ENCODE peak calls at places on chromosome 10, in nine cellular contexts. L is HFF-Myc, X is hepatic stellate cell, S is IMR-90, M is T-helper 2 cell, J is transverse colon, G is amygdala, H is NCI-H1436 treated with DMSO at 0.1 percent for 48 hours, Z is LoVo. E is an unnamed sample.

GRCh38 chr10:33534455-33534854 is 200.0 kb upstream of the NRP1 start:
- DNase-seq in L (no peak), X (no peak), S (no peak), M (no peak), J (no peak), G (no peak), H (no peak), Z (no peak), E (no peak)

GRCh38 chr10:126561499-126562208 is 108.8 kb downstream of the C10orf90 start:
- DNase-seq in L (no peak), X (no peak), S (no peak), M (no peak), J (no peak), G (peak), H (no peak), Z (no peak), E (peak)

GRCh38 chr10:25357269-25357668 is 182.5 kb downstream of the GPR158 start:
- DNase-seq in L (no peak), X (no peak), S (no peak), M (no peak), J (no peak), G (no peak), H (no peak), Z (no peak), E (no peak)

GRCh38 chr10:49562893-49563292 is 24.0 kb upstream of the ERCC6 start:
- DNase-seq in L (no peak), X (no peak), S (peak), M (no peak), J (no peak), G (no peak), H (no peak), Z (no peak), E (no peak)

GRCh38 chr10:71927669-71928592 is 36.3 kb upstream of the CHST3 start:
- DNase-seq in L (no peak), X (no peak), S (peak), M (no peak), J (no peak), G (no peak), H (no peak), Z (peak), E (no peak)

GRCh38 chr10:60930237-60930636 is 13.7 kb downstream of the RHOBTB1 start:
- DNase-seq in L (no peak), X (no peak), S (no peak), M (no peak), J (no peak), G (no peak), H (no peak), Z (no peak), E (no peak)

GRCh38 chr10:105950410-105950809 is 1214.1 kb downstream of the SORCS1 start:
- DNase-seq in L (no peak), X (peak), S (peak), M (no peak), J (peak), G (no peak), H (no peak), Z (peak), E (no peak)

GRCh38 chr10:97788552-97789442 is 17.0 kb upstream of the SFRP5 start:
- DNase-seq in L (no peak), X (no peak), S (no peak), M (no peak), J (peak), G (no peak), H (no peak), Z (no peak), E (no peak)

GRCh38 chr10:55212051-55212450 is 411.0 kb upstream of the PCDH15 start:
- DNase-seq in L (no peak), X (no peak), S (no peak), M (no peak), J (no peak), G (no peak), H (no peak), Z (no peak), E (no peak)

GRCh38 chr10:100065084-100065660 is 16.5 kb downstream of the CPN1 start:
- DNase-seq in L (no peak), X (no peak), S (no peak), M (no peak), J (no peak), G (no peak), H (no peak), Z (no peak), E (no peak)

GRCh38 chr10:15280974-15281373 is 90.1 kb downstream of the FAM171A1 start:
- DNase-seq in L (no peak), X (no peak), S (no peak), M (no peak), J (no peak), G (no peak), H (no peak), Z (no peak), E (no peak)

GRCh38 chr10:71262817-71263216 is 50.4 kb downstream of the UNC5B start:
- DNase-seq in L (no peak), X (no peak), S (no peak), M (no peak), J (peak), G (no peak), H (no peak), Z (no peak), E (no peak)

GRCh38 chr10:3074145-3074665 is 6.9 kb downstream of the PFKP start:
- DNase-seq in L (no peak), X (no peak), S (peak), M (no peak), J (no peak), G (no peak), H (no peak), Z (no peak), E (no peak)

GRCh38 chr10:37490266-37490665 is 364.9 kb downstream of the ANKRD30A start:
- DNase-seq in L (no peak), X (no peak), S (no peak), M (no peak), J (no peak), G (no peak), H (no peak), Z (no peak), E (no peak)

GRCh38 chr10:90675621-90676020 is 182.2 kb downstream of the HTR7 start:
- DNase-seq in L (no peak), X (no peak), S (peak), M (no peak), J (no peak), G (no peak), H (no peak), Z (no peak), E (no peak)

GRCh38 chr10:124244256-124244877 is 151.0 kb upstream of the CHST15 start:
- DNase-seq in L (no peak), X (no peak), S (no peak), M (no peak), J (peak), G (no peak), H (no peak), Z (no peak), E (no peak)

GRCh38 chr10:104045151-104046089 is 40.3 kb downstream of the COL17A1 start:
- DNase-seq in L (peak), X (peak), S (peak), M (no peak), J (no peak), G (peak), H (no peak), Z (peak), E (peak)

GRCh38 chr10:99630439-99630838 is 10.2 kb upstream of the SLC25A28 start:
- DNase-seq in L (no peak), X (no peak), S (peak), M (no peak), J (peak), G (no peak), H (no peak), Z (no peak), E (no peak)

GRCh38 chr10:129605986-129606518 is 139.0 kb downstream of the MGMT start:
- DNase-seq in L (no peak), X (no peak), S (no peak), M (no peak), J (peak), G (no peak), H (peak), Z (no peak), E (no peak)

GRCh38 chr10:52314007-52314821 is at the start of gene DKK1:
- DNase-seq in L (no peak), X (peak), S (peak), M (no peak), J (peak), G (no peak), H (no peak), Z (peak), E (peak)

GRCh38 chr10:63633677-63634487 is 112.7 kb downstream of the REEP3 start:
- DNase-seq in L (peak), X (peak), S (peak), M (no peak), J (no peak), G (no peak), H (peak), Z (peak), E (no peak)

GRCh38 chr10:87656431-87657072 is 3.1 kb upstream of the PAPSS2 start:
- DNase-seq in L (no peak), X (no peak), S (peak), M (no peak), J (no peak), G (no peak), H (no peak), Z (peak), E (no peak)

GRCh38 chr10:1425886-1426285 is 311.4 kb downstream of the ADARB2 start:
- DNase-seq in L (no peak), X (no peak), S (no peak), M (no peak), J (no peak), G (no peak), H (no peak), Z (no peak), E (no peak)

GRCh38 chr10:132254841-132255240 is 52.9 kb downstream of the STK32C start:
- DNase-seq in L (no peak), X (no peak), S (no peak), M (no peak), J (no peak), G (no peak), H (no peak), Z (no peak), E (no peak)

GRCh38 chr10:112713411-112713810 is 236.6 kb upstream of the TCF7L2 start:
- DNase-seq in L (no peak), X (no peak), S (peak), M (no peak), J (no peak), G (no peak), H (no peak), Z (no peak), E (no peak)

GRCh38 chr10:112307631-112308502 is 24.7 kb downstream of the TECTB start:
- DNase-seq in L (no peak), X (peak), S (peak), M (peak), J (peak), G (no peak), H (no peak), Z (peak), E (peak)

GRCh38 chr10:128036746-128037542 is 89.3 kb downstream of the MKI67 start:
- DNase-seq in L (no peak), X (no peak), S (peak), M (no peak), J (peak), G (no peak), H (no peak), Z (no peak), E (no peak)

GRCh38 chr10:89653410-89653828 is 8.4 kb upstream of the PANK1 start:
- DNase-seq in L (no peak), X (no peak), S (peak), M (no peak), J (no peak), G (no peak), H (no peak), Z (peak), E (no peak)

GRCh38 chr10:74320717-74321116 is 169.7 kb downstream of the ADK start:
- DNase-seq in L (no peak), X (no peak), S (no peak), M (no peak), J (no peak), G (no peak), H (no peak), Z (no peak), E (no peak)

GRCh38 chr10:60920479-60920878 is 23.5 kb downstream of the RHOBTB1 start:
- DNase-seq in L (no peak), X (no peak), S (no peak), M (no peak), J (no peak), G (no peak), H (no peak), Z (no peak), E (no peak)

GRCh38 chr10:96357038-96357620 is 1.7 kb downstream of the OPALIN start:
- DNase-seq in L (no peak), X (no peak), S (no peak), M (no peak), J (no peak), G (peak), H (no peak), Z (no peak), E (peak)

GRCh38 chr10:125886914-125887512 is 5.9 kb upstream of the DHX32 start:
- DNase-seq in L (no peak), X (no peak), S (no peak), M (no peak), J (no peak), G (no peak), H (no peak), Z (no peak), E (no peak)

GRCh38 chr10:94424714-94425337 is 22.5 kb downstream of the TBC1D12 start:
- DNase-seq in L (no peak), X (no peak), S (no peak), M (no peak), J (no peak), G (no peak), H (no peak), Z (no peak), E (no peak)

GRCh38 chr10:65548046-65548445 is 1377.8 kb upstream of the LRRTM3 start:
- DNase-seq in L (no peak), X (no peak), S (no peak), M (no peak), J (no peak), G (no peak), H (no peak), Z (no peak), E (no peak)

GRCh38 chr10:46542567-46543323 is 13.7 kb downstream of the GPRIN2 start:
- DNase-seq in L (no peak), X (no peak), S (no peak), M (peak), J (peak), G (no peak), H (no peak), Z (no peak), E (no peak)

GRCh38 chr10:103843854-103844567 is 11.4 kb downstream of the SH3PXD2A start:
- DNase-seq in L (peak), X (peak), S (peak), M (no peak), J (no peak), G (no peak), H (no peak), Z (no peak), E (no peak)

GRCh38 chr10:60048146-60048545 is 141.8 kb upstream of the CCDC6 start:
- DNase-seq in L (peak), X (peak), S (no peak), M (no peak), J (peak), G (no peak), H (no peak), Z (no peak), E (no peak)

GRCh38 chr10:95873651-95874050 is 34.1 kb upstream of the CC2D2B start:
- DNase-seq in L (no peak), X (no peak), S (no peak), M (no peak), J (no peak), G (no peak), H (no peak), Z (no peak), E (no peak)

GRCh38 chr10:5831446-5831782 is 18.2 kb upstream of the GDI2 start:
- DNase-seq in L (no peak), X (no peak), S (no peak), M (no peak), J (no peak), G (no peak), H (no peak), Z (no peak), E (no peak)